ENCODE peak calls at places on chromosomes 12 and 14, in five cellular contexts. Y, Q, K, G and W are unnamed samples.

GRCh38 chr12:12156835-12157234 is 86.1 kb downstream of the BCL2L14 start:
- DNase-seq in Y (no peak), Q (no peak), K (no peak), G (no peak), W (no peak)

GRCh38 chr12:50825372-50825838 is 17.3 kb upstream of the TMPRSS12 start:
- DNase-seq in Q (no peak), Y (no peak), K (peak), G (peak), W (no peak)

GRCh38 chr14:99258341-99258781 is 13.6 kb downstream of the BCL11B start:
- DNase-seq in K (no peak), Q (no peak), G (no peak), Y (no peak), W (no peak)

GRCh38 chr12:129305851-129306250 is 452.6 kb downstream of the GLT1D1 start:
- DNase-seq in Y (no peak), G (no peak), K (no peak), Q (no peak), W (no peak)

GRCh38 chr12:128617304-128617833 is 206.4 kb downstream of the SLC15A4 start:
- DNase-seq in G (no peak), Y (no peak), Q (no peak), K (no peak), W (no peak)

GRCh38 chr14:54026671-54027070 is 70.0 kb upstream of the BMP4 start:
- DNase-seq in G (no peak), K (no peak), Q (no peak), Y (no peak), W (no peak)

GRCh38 chr14:74654931-74655330 is 42.9 kb upstream of the LTBP2 start:
- DNase-seq in Y (no peak), Q (no peak), K (no peak), G (no peak), W (no peak)

GRCh38 chr12:124940143-124940392 is 25.6 kb upstream of the UBC start:
- DNase-seq in Y (no peak), K (no peak), G (no peak), Q (no peak), W (no peak)

GRCh38 chr12:7856516-7856915 is 16.2 kb downstream of the SLC2A14 start:
- DNase-seq in K (no peak), Y (no peak), G (no peak), Q (no peak), W (no peak)

GRCh38 chr14:106013879-106014376 is 487.5 kb downstream of the TMEM121 start:
- DNase-seq in G (no peak), K (no peak), Y (no peak), Q (no peak), W (no peak)

GRCh38 chr12:71981149-71981548 is 42.5 kb downstream of the TPH2 start:
- DNase-seq in K (no peak), Y (no peak), Q (no peak), G (no peak), W (no peak)

GRCh38 chr12:106480259-106480658 is 102.5 kb upstream of the RFX4 start:
- DNase-seq in K (no peak), G (no peak), Q (no peak), Y (no peak), W (no peak)

GRCh38 chr14:58738189-58738836 is 100.6 kb downstream of the DACT1 start:
- DNase-seq in K (no peak), Q (no peak), G (no peak), Y (no peak), W (no peak)

GRCh38 chr12:123757555-123757954 is 4.5 kb upstream of the DNAH10 start:
- DNase-seq in G (peak), Q (no peak), Y (no peak), K (no peak), W (no peak)

GRCh38 chr12:16605666-16606116 is 271 bp downstream of the LMO3 start:
- DNase-seq in G (no peak), K (no peak), Y (no peak), Q (no peak), W (no peak)

GRCh38 chr14:95346820-95347219 is 27.1 kb upstream of the CLMN start:
- DNase-seq in G (no peak), K (no peak), Q (no peak), Y (no peak), W (no peak)

GRCh38 chr12:31236998-31237637 is 88.8 kb downstream of the SINHCAF start:
- DNase-seq in Q (no peak), K (no peak), Y (no peak), G (no peak), W (peak)

GRCh38 chr12:97541366-97541765 is 78.8 kb downstream of the RMST start:
- DNase-seq in Q (no peak), K (no peak), G (no peak), Y (no peak), W (no peak)

GRCh38 chr12:45703942-45704341 is 25.6 kb upstream of the ARID2 start:
- DNase-seq in Q (no peak), K (no peak), Y (no peak), G (no peak), W (no peak)

GRCh38 chr14:53450871-53451270 is 297.7 kb upstream of the DDHD1 start:
- DNase-seq in G (no peak), Y (no peak), Q (no peak), K (no peak), W (no peak)

GRCh38 chr12:40015360-40015759 is 90.5 kb downstream of the SLC2A13 start:
- DNase-seq in Q (no peak), Y (no peak), G (no peak), K (no peak), W (no peak)

GRCh38 chr12:12333980-12334709 is 15.9 kb downstream of the MANSC1 start:
- DNase-seq in Y (peak), G (peak), K (peak), Q (peak), W (no peak)

GRCh38 chr14:104694991-104695659 is 5.7 kb downstream of the INF2 start:
- DNase-seq in Y (no peak), G (no peak), K (no peak), Q (no peak), W (no peak)

GRCh38 chr12:66861157-66861750 is 182.4 kb upstream of the GRIP1 start:
- DNase-seq in Q (peak), G (peak), K (peak), Y (peak), W (peak)

GRCh38 chr12:46751173-46751572 is 74.6 kb downstream of the SLC38A4 start:
- DNase-seq in Y (no peak), K (no peak), Q (no peak), G (no peak), W (no peak)

GRCh38 chr12:93109794-93110203 is 180.7 kb upstream of the EEA1 start:
- DNase-seq in G (no peak), Y (no peak), K (no peak), Q (no peak), W (no peak)

GRCh38 chr12:125271850-125272249 is 206.6 kb downstream of the AACS start:
- DNase-seq in Q (no peak), K (no peak), Y (no peak), G (no peak), W (no peak)

GRCh38 chr12:111169032-111169431 is 199.9 kb downstream of the PHETA1 start:
- DNase-seq in Y (no peak), K (no peak), Q (no peak), G (no peak), W (no peak)

GRCh38 chr12:45446013-45446412 is 230.1 kb downstream of the ANO6 start:
- DNase-seq in Y (no peak), G (no peak), K (no peak), Q (no peak), W (no peak)

GRCh38 chr12:42834062-42834461 is 244.5 kb upstream of the PRICKLE1 start:
- DNase-seq in G (no peak), K (no peak), Y (no peak), Q (no peak), W (no peak)

GRCh38 chr14:61877050-61877390 is 114.8 kb downstream of the SNAPC1 start:
- DNase-seq in Q (no peak), G (no peak), K (no peak), Y (no peak), W (no peak)

GRCh38 chr14:54475187-54475881 is 13.4 kb downstream of the GMFB start:
- DNase-seq in K (no peak), Y (no peak), Q (no peak), G (no peak), W (no peak)

GRCh38 chr14:95482967-95483842 is 33.2 kb downstream of the SYNE3 start:
- DNase-seq in K (no peak), Q (no peak), Y (peak), G (no peak), W (peak)

GRCh38 chr14:81669308-81669707 is 135.7 kb upstream of the SEL1L start:
- DNase-seq in G (no peak), K (no peak), Q (no peak), Y (no peak), W (no peak)

GRCh38 chr12:71686658-71687025 is 760 bp downstream of the TMEM19 start:
- DNase-seq in Q (no peak), G (no peak), Y (no peak), K (no peak), W (no peak)

GRCh38 chr12:120971299-120972180 is 6.8 kb upstream of the HNF1A start:
- DNase-seq in G (peak), K (peak), Y (no peak), Q (no peak), W (no peak)